ENCODE peak calls at places on chromosomes 3 and 15, in five cellular contexts. P is tibial nerve, H is brain microvascular endothelial cell, X is SK-N-SH, U is RWPE1. L is an unnamed sample.

GRCh38 chr15:40072216-40072990 is 33.4 kb upstream of the SRP14 start:
- DNase-seq in U (no peak), H (no peak), P (no peak), X (no peak), L (no peak)

GRCh38 chr3:61562042-61562809 is 855 bp downstream of the PTPRG start:
- DNase-seq in P (no peak), X (peak; percentile 74), H (no peak), U (no peak), L (peak; percentile 65)

GRCh38 chr3:56238299-56238698 is 230.0 kb downstream of the ERC2 start:
- DNase-seq in X (no peak), H (no peak), P (no peak), U (no peak), L (no peak)

GRCh38 chr15:62087671-62088360 is 21.0 kb downstream of the C2CD4A start:
- DNase-seq in U (no peak), X (peak; percentile 59), P (no peak), H (no peak), L (peak; percentile 22)

GRCh38 chr3:86869536-86869935 is 121.4 kb downstream of the VGLL3 start:
- DNase-seq in H (no peak), X (no peak), P (no peak), U (no peak), L (no peak)

GRCh38 chr3:172224560-172225214 is 185.3 kb downstream of the FNDC3B start:
- DNase-seq in U (no peak), H (no peak), X (no peak), P (no peak), L (no peak)

GRCh38 chr15:45454825-45455224 is 67.7 kb downstream of the SLC30A4 start:
- DNase-seq in P (peak; percentile 66), H (peak; percentile 93), X (no peak), U (peak; percentile 94), L (peak; percentile 97)

GRCh38 chr3:74075213-74075612 is 450.5 kb upstream of the PDZRN3 start:
- DNase-seq in P (no peak), H (no peak), X (no peak), U (no peak), L (no peak)

GRCh38 chr3:129890125-129890524 is 3.4 kb downstream of the TMCC1 start:
- DNase-seq in U (no peak), P (peak; percentile 10), X (no peak), H (no peak), L (no peak)

GRCh38 chr3:175002732-175003143 is 143.6 kb downstream of the NAALADL2 start:
- DNase-seq in U (no peak), X (no peak), P (no peak), H (peak; percentile 96), L (no peak)

GRCh38 chr15:82398785-82399184 is 30.8 kb upstream of the GOLGA6L9 start:
- DNase-seq in P (no peak), U (no peak), X (no peak), H (no peak), L (no peak)

GRCh38 chr15:77870195-77871065 is 207.1 kb downstream of the TBC1D2B start:
- DNase-seq in P (peak; percentile 73), U (peak; percentile 66), H (peak; percentile 57), X (peak; percentile 81), L (peak; percentile 93)

GRCh38 chr3:58116161-58116955 is 94.4 kb downstream of the DNASE1L3 start:
- DNase-seq in X (no peak), H (no peak), P (no peak), U (no peak), L (no peak)

GRCh38 chr3:187795207-187795960 is 50.1 kb upstream of the BCL6 start:
- DNase-seq in P (no peak), X (no peak), H (no peak), U (no peak), L (no peak)

GRCh38 chr15:99103279-99103678 is 1.6 kb upstream of the SYNM start:
- DNase-seq in X (no peak), H (no peak), P (no peak), U (no peak), L (no peak)

GRCh38 chr3:33426630-33427341 is 13.4 kb downstream of the UBP1 start:
- DNase-seq in P (no peak), H (no peak), X (no peak), U (no peak), L (no peak)

GRCh38 chr3:77256584-77257488 is 216.9 kb downstream of the ROBO2 start:
- DNase-seq in H (no peak), X (no peak), P (no peak), U (no peak), L (no peak)

GRCh38 chr3:48639944-48640606 is 4.8 kb upstream of the SLC26A6 start:
- DNase-seq in X (no peak), U (no peak), P (no peak), H (no peak), L (no peak)

GRCh38 chr15:40498891-40499290 is 28.1 kb downstream of the CHST14 start:
- DNase-seq in H (peak; percentile 16), X (no peak), P (no peak), U (no peak), L (no peak)

GRCh38 chr3:126157083-126157768 is 23.2 kb downstream of the ALDH1L1 start:
- DNase-seq in H (no peak), P (no peak), U (no peak), X (no peak), L (peak; percentile 26)

GRCh38 chr3:24004171-24004938 is 59.3 kb downstream of the NR1D2 start:
- DNase-seq in U (no peak), P (no peak), H (no peak), X (no peak), L (no peak)

GRCh38 chr15:99749386-99749785 is 16.1 kb upstream of the LYSMD4 start:
- DNase-seq in H (no peak), P (no peak), U (no peak), X (no peak), L (no peak)

GRCh38 chr15:70702584-70702983 is 60.8 kb downstream of the UACA start:
- DNase-seq in X (no peak), H (no peak), P (no peak), U (no peak), L (no peak)

GRCh38 chr15:80778964-80779657 is at the start of gene CEMIP:
- DNase-seq in X (peak; percentile 94), U (peak; percentile 86), H (peak; percentile 61), P (peak; percentile 59), L (peak; percentile 97)

GRCh38 chr15:58684036-58684700 is 65.3 kb downstream of the ADAM10 start:
- DNase-seq in H (no peak), P (no peak), U (no peak), X (no peak), L (no peak)

GRCh38 chr3:45647148-45647619 is 42.0 kb upstream of the SACM1L start:
- DNase-seq in U (peak; percentile 83), X (no peak), P (peak; percentile 45), H (peak; percentile 76), L (peak; percentile 92)

GRCh38 chr3:98733055-98733777 is 29.9 kb upstream of the ST3GAL6 start:
- DNase-seq in U (peak; percentile 16), X (peak; percentile 75), P (peak; percentile 7), H (no peak), L (peak; percentile 86)

DNA sequence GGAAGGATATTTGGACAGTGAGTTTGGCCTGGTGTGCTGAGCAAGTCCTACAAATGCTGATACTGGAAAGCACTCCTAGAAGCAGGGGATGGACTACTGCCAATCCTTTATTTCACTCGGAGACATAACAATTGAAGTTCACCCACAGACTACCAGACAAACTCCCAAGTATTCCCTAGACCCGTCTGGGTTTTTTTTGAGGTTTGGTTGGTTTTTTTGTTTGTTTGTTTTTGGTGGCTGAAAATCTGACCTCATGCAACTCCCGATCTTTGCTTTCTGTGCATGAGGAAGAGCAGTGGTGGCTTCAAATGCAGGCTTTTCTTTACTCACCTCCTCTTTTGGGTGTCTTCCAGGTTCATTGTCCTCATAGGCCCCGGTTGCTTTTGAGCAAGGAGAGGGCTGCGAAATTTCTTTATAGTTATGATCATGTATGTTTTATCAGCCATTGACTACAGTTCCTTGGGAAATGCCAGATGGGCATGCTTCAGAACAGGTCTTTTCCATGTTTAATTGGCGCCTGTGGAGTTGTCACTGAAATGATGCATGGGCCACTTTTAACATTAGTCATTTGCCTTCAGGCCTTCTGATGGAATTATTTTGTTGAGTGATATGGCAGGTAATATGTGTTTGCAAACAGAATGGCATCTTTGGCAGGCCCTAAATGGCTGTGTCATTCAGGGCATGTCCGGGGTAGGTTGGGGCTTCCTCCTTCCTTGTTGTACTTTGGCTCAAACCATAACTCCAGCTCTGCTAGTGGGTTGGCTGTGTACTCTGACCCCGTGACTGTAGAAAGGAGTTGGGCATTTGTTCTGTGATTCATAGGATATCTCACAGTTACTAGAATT is 81.3 kb upstream of the ZBED2 start:
- DNase-seq in P (no peak), X (no peak), U (peak; percentile 77), H (peak; percentile 51), L (peak; percentile 52)
- H3K27ac ChIP-seq in P (no peak overlapping the region), X (peak overlapping the region; percentile 77), U (peak overlapping the region; percentile 67), H (no peak overlapping the region), L (peak overlapping the region; percentile 58)

DNA sequence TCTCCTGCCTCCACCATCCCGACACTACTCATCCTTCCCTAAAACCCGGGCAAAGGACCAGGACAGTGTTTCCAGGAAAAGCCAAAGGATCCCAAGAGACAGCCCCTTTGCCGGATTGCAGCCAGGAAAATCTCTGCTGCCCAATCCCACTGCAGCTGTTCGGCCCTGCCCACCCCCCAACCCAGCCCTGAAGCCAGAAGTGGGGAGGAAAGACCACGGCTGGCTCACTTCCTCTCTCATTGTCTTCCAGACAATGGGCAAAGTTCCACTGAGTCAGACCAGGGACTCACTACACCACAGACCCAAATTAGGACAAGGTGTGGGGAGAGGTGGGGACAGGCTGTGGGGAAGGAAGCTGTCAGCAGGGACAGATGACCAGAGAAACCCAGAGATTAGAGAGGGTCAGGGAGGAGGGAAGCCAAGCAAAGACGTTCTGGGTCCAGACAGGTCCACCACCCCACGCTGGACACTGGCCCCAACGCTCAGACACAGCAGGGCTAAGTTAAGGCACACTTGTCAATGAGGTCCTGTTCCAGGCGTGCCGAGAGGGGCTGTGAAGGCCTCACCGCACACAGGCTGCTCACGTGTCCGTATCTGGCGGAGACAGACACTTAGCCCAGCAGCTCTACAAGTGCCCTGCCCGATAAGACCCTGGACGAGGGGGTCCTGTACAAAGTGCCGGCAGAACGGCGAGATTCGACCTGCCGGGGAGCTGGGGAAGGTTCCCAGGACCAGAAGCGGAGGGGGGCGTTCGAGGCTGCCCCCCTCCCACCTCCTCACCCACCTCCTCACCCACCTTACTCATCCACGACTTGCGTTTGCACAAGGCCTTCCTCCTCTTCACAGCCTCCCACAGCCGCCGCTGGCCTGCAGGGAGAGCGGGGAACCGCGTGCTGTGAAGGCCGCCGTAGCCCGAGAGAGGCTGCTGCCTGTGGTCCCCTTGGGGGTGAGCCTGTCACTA is 21.9 kb downstream of the TNK2 start:
- DNase-seq in P (no peak), U (no peak), X (no peak), H (no peak), L (peak; percentile 95)
- H3K27ac ChIP-seq in P (no peak overlapping the region), U (peak overlapping the region; percentile 63), X (no peak overlapping the region), H (no peak overlapping the region), L (no peak overlapping the region)

GRCh38 chr3:64291345-64291744 is 66.1 kb upstream of the PRICKLE2 start:
- DNase-seq in U (peak; percentile 61), P (peak; percentile 52), X (no peak), H (peak; percentile 84), L (peak; percentile 55)
- H3K27ac ChIP-seq in U (peak overlapping the region; percentile 84), P (no peak overlapping the region), X (peak overlapping the region; percentile 63), H (peak overlapping the region; percentile 38), L (peak overlapping the region; percentile 81)

GRCh38 chr3:16807981-16808380 is 76.8 kb upstream of the PLCL2 start:
- DNase-seq in H (no peak), P (no peak), U (no peak), X (no peak), L (no peak)

GRCh38 chr3:16807441-16807840 is 77.3 kb upstream of the PLCL2 start:
- DNase-seq in U (no peak), H (peak; percentile 5), X (no peak), P (no peak), L (peak; percentile 38)

GRCh38 chr3:16810013-16810412 is 74.7 kb upstream of the PLCL2 start:
- DNase-seq in X (no peak), U (no peak), P (no peak), H (no peak), L (no peak)

GRCh38 chr3:16809482-16809881 is 75.3 kb upstream of the PLCL2 start:
- DNase-seq in U (no peak), H (no peak), X (no peak), P (no peak), L (no peak)

GRCh38 chr3:16808393-16809107 is 76.2 kb upstream of the PLCL2 start:
- DNase-seq in P (no peak), H (no peak), U (no peak), X (no peak), L (no peak)
- H3K27ac ChIP-seq in P (no peak overlapping the region), H (no peak overlapping the region), U (no peak overlapping the region), X (no peak overlapping the region), L (no peak overlapping the region)